ENCODE peak calls at places on chromosomes 11 and 22, in six cellular contexts. A, K, L, T, J and S are unnamed samples.

GRCh38 chr11:72103754-72104167 is 664 bp upstream of the LAMTOR1 start:
- DNase-seq in L (no peak), T (no peak), A (no peak), J (no peak), K (no peak), S (no peak)

GRCh38 chr22:20940178-20940790 is 23.1 kb downstream of the CRKL start:
- DNase-seq in L (no peak), K (no peak), J (no peak), T (peak; percentile 88), A (no peak), S (no peak)

GRCh38 chr11:55942785-55943392 is 6.7 kb upstream of the OR5I1 start:
- DNase-seq in J (peak; percentile 26), K (no peak), A (peak; percentile 41), L (no peak), T (peak; percentile 21), S (no peak)

GRCh38 chr11:72634016-72634415 is 40.2 kb downstream of the PDE2A start:
- DNase-seq in J (no peak), L (no peak), T (no peak), A (no peak), K (no peak), S (no peak)

GRCh38 chr22:30336752-30337460 is 10.2 kb upstream of the TBC1D10A start:
- DNase-seq in K (no peak), L (peak; percentile 86), J (no peak), A (no peak), T (no peak), S (no peak)

GRCh38 chr11:128555606-128556005 is 31.8 kb downstream of the ETS1 start:
- DNase-seq in T (peak; percentile 47), A (peak; percentile 22), J (no peak), K (no peak), L (no peak), S (no peak)

GRCh38 chr11:122170815-122171475 is 54.9 kb upstream of the BLID start:
- DNase-seq in K (peak; percentile 56), L (no peak), J (no peak), T (peak; percentile 81), A (peak; percentile 86), S (no peak)

GRCh38 chr11:61618991-61619390 is 38.1 kb upstream of the SYT7 start:
- DNase-seq in L (no peak), K (no peak), A (no peak), J (no peak), T (no peak), S (no peak)

GRCh38 chr11:46335858-46336600 is 11.2 kb upstream of the DGKZ start:
- DNase-seq in J (no peak), A (no peak), K (no peak), L (no peak), T (no peak), S (no peak)

GRCh38 chr22:22042009-22042408 is 59.4 kb upstream of the TOP3B start:
- DNase-seq in J (no peak), A (no peak), K (no peak), T (no peak), L (no peak), S (no peak)

GRCh38 chr11:77503006-77503405 is 29.1 kb upstream of the PAK1 start:
- DNase-seq in T (peak; percentile 43), J (no peak), L (peak; percentile 27), K (no peak), A (peak; percentile 30), S (no peak)

GRCh38 chr22:17911312-17911705 is 113.1 kb downstream of the MICAL3 start:
- DNase-seq in A (no peak), J (no peak), K (no peak), L (no peak), T (no peak), S (no peak)

GRCh38 chr11:66581261-66581660 is 11.6 kb downstream of the CCDC87 start:
- DNase-seq in J (no peak), K (no peak), T (no peak), L (no peak), A (no peak), S (no peak)

GRCh38 chr11:130001491-130002351 is 914 bp downstream of the PRDM10 start:
- DNase-seq in A (peak; percentile 14), K (no peak), L (no peak), T (peak; percentile 29), J (no peak), S (no peak)

GRCh38 chr11:104968365-104968855 is at the start of gene CASP4:
- DNase-seq in T (peak; percentile 89), L (no peak), A (peak; percentile 52), K (peak; percentile 27), J (no peak), S (no peak)

GRCh38 chr22:35369996-35370395 is 10.9 kb upstream of the HMOX1 start:
- DNase-seq in J (no peak), T (no peak), L (no peak), K (no peak), A (no peak), S (no peak)

DNA sequence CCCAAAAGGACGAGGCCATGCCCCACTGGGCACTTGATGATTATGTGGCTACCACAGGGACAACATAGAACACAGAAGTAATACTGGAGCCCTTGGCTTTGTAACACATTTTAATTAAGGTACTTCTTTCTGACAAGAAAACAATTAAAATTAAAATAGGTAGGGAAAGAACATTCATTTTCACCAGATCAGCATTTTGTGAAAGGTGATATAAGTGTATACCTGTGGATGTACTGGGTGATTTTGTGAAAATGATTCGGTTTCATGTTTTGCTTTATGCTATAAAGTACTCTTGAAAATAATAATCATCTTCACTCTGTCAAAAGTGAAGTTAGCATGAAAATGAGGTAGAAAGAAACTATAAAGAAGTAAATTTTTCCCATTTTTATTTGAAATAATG is 876 bp downstream of the MS4A12 start:
- DNase-seq in K (no peak), T (no peak), J (no peak), A (no peak), L (no peak), S (no peak)
- TF ChIP-seq CTCF in K (no peak), T (no peak), J (no peak), A (no peak), L (no peak), S (no peak)

GRCh38 chr11:120646206-120646605 is 134.7 kb downstream of the GRIK4 start:
- DNase-seq in T (no peak), A (no peak), K (no peak), L (no peak), J (no peak), S (no peak)
- TF ChIP-seq CTCF in T (no peak), A (no peak), K (no peak), L (no peak), J (no peak), S (no peak)

GRCh38 chr11:17735823-17736772 is 1.5 kb downstream of the KCNC1 start:
- DNase-seq in K (no peak), L (peak; percentile 11), T (no peak), J (no peak), A (no peak), S (no peak)
- TF ChIP-seq CTCF in K (peak; percentile 20), L (no peak), T (no peak), J (peak; percentile 74), A (peak; percentile 58), S (peak; percentile 19)

GRCh38 chr11:132187814-132188213 is 817.4 kb downstream of the NTM start:
- DNase-seq in A (peak; percentile 2), T (peak; percentile 54), L (no peak), K (no peak), J (no peak), S (no peak)

GRCh38 chr11:132184079-132184478 is 813.7 kb downstream of the NTM start:
- DNase-seq in L (no peak), A (no peak), T (no peak), K (no peak), J (no peak), S (no peak)

GRCh38 chr11:132186193-132186592 is 815.8 kb downstream of the NTM start:
- DNase-seq in K (no peak), T (no peak), L (no peak), A (no peak), J (no peak), S (no peak)

GRCh38 chr11:132187391-132187790 is 817.0 kb downstream of the NTM start:
- DNase-seq in J (no peak), K (no peak), A (no peak), L (no peak), T (no peak), S (no peak)

DNA sequence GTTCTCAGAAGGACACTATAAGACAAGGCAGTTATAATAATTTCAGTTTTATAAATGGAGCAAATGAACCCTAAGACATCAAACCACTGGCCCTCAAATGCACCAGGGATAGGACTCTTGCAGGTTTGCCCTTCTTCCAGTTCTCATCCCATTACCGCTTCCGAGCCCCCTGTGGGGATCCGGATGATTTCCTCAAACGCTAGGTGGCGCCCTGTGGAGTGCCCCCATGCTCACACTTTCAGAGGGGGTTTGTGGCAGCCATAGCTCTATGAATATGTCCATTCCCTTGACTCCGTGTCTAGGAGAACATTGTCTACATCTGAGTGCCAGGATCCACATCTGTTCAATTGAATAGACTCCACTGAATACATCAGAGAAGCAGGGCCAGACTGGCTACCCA is 816.3 kb downstream of the NTM start:
- DNase-seq in L (no peak), T (no peak), J (peak; percentile 52), A (no peak), K (no peak), S (no peak)
- TF ChIP-seq CTCF in L (peak; percentile 13), T (no peak), J (peak; percentile 56), A (peak; percentile 68), K (no peak), S (no peak)

GRCh38 chr11:15175780-15176179 is 61.1 kb downstream of the INSC start:
- DNase-seq in L (no peak), J (no peak), K (no peak), A (no peak), T (no peak), S (no peak)
- TF ChIP-seq CTCF in L (no peak), J (no peak), K (no peak), A (no peak), T (no peak), S (no peak)

GRCh38 chr11:89660234-89660633 is 49.9 kb upstream of the TRIM77 start:
- DNase-seq in T (no peak), J (no peak), L (no peak), K (no peak), A (no peak), S (no peak)
- TF ChIP-seq CTCF in T (no peak), J (no peak), L (no peak), K (no peak), A (no peak), S (no peak)

GRCh38 chr11:2072551-2073261 is 66.5 kb downstream of the IGF2 start:
- DNase-seq in T (peak; percentile 11), K (no peak), J (no peak), A (no peak), L (peak; percentile 15), S (no peak)

GRCh38 chr11:2077061-2077802 is 62.0 kb downstream of the IGF2 start:
- DNase-seq in L (no peak), J (no peak), T (peak; percentile 55), A (peak; percentile 82), K (no peak), S (no peak)

GRCh38 chr11:2071748-2072385 is 67.3 kb downstream of the IGF2 start:
- DNase-seq in T (no peak), K (no peak), A (no peak), L (no peak), J (no peak), S (no peak)

GRCh38 chr11:2076441-2076840 is 62.7 kb downstream of the IGF2 start:
- DNase-seq in L (no peak), A (no peak), J (no peak), T (no peak), K (no peak), S (no peak)

GRCh38 chr11:2074266-2074825 is 64.8 kb downstream of the IGF2 start:
- DNase-seq in L (peak; percentile 17), K (no peak), J (no peak), T (no peak), A (no peak), S (no peak)
- TF ChIP-seq CTCF in L (no peak), K (no peak), J (peak; percentile 65), T (no peak), A (peak; percentile 65), S (peak; percentile 44)